ENCODE peak calls at places on chromosomes 13 and 19, in ten cellular contexts. Z is neural progenitor cell, N is Karpas-422, B is heart left ventricle, U is ovary, D is GM23338, Y is psoas muscle, F is mesendoderm, E is upper lobe of right lung, R is adrenal gland. M is an unnamed sample.

GRCh38 chr13:24692541-24692940 is 12.3 kb downstream of the ATP12A start:
- DNase-seq in Z (no peak), N (no peak), B (no peak), U (no peak), D (no peak), Y (peak; percentile 15), F (peak; percentile 20), E (peak; percentile 22), R (no peak), M (no peak)

GRCh38 chr13:29901714-29902631 is 51.6 kb upstream of the UBL3 start:
- DNase-seq in Z (no peak), N (no peak), B (peak; percentile 14), U (no peak), D (no peak), Y (peak; percentile 58), F (peak; percentile 52), E (no peak), R (peak; percentile 18), M (no peak)

GRCh38 chr13:80339578-80339840 is 1.4 kb downstream of the SPRY2 start:
- DNase-seq in Z (peak; percentile 65), N (no peak), B (no peak), U (no peak), D (peak; percentile 56), Y (no peak), F (peak; percentile 66), E (no peak), R (no peak), M (no peak)

GRCh38 chr13:42354246-42355117 is 82.5 kb downstream of the AKAP11 start:
- DNase-seq in Z (peak; percentile 52), N (peak; percentile 84), B (no peak), U (no peak), D (peak; percentile 19), Y (no peak), F (peak; percentile 37), E (no peak), R (no peak), M (no peak)

GRCh38 chr13:69755101-69755500 is 352.5 kb upstream of the ATXN8OS start:
- DNase-seq in Z (no peak), N (no peak), B (no peak), U (no peak), D (no peak), Y (no peak), F (no peak), E (no peak), R (no peak), M (no peak)

GRCh38 chr19:29320076-29320475 is 107.1 kb upstream of the UQCRFS1 start:
- DNase-seq in Z (no peak), N (peak; percentile 65), B (no peak), U (no peak), D (no peak), Y (no peak), F (no peak), E (no peak), R (no peak), M (no peak)

GRCh38 chr13:48585456-48585840 is 52.6 kb upstream of the RCBTB2 start:
- DNase-seq in Z (peak; percentile 68), N (no peak), B (peak; percentile 28), U (no peak), D (peak; percentile 13), Y (no peak), F (no peak), E (no peak), R (peak; percentile 34), M (peak; percentile 58)

GRCh38 chr13:76556632-76557031 is 329.6 kb downstream of the KCTD12 start:
- DNase-seq in Z (no peak), N (no peak), B (no peak), U (no peak), D (no peak), Y (no peak), F (no peak), E (no peak), R (no peak), M (no peak)

GRCh38 chr13:75685239-75685697 is 49.1 kb downstream of the LMO7 start:
- DNase-seq in Z (peak; percentile 49), N (no peak), B (no peak), U (no peak), D (peak; percentile 57), Y (no peak), F (peak; percentile 84), E (no peak), R (no peak), M (no peak)

GRCh38 chr19:3284759-3285646 is 60.5 kb downstream of the CELF5 start:
- DNase-seq in Z (peak; percentile 97), N (peak; percentile 69), B (no peak), U (peak; percentile 99), D (peak; percentile 99), Y (peak; percentile 62), F (peak; percentile 96), E (peak; percentile 91), R (peak; percentile 59), M (peak; percentile 98)

DNA sequence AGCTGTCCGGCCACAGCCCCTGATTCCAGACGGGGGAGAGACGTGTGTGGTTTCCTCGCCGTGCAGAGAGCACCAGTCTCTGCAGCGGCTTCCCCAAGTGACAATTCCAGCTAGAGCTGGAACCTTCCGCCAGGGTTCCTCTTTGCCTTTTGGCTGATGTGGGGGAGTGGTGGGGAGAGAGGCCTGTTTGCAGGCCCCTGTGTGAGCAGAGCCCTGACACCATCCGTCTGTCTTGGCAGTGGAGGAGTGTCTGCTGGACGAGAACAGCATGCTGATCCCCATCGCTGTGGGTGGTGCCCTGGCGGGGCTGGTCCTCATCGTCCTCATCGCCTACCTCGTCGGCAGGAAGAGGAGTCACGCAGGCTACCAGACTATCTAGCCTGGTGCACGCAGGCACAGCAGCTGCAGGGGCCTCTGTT is 25.0 kb downstream of the LAMP1 start:
- DNase-seq in Z (no peak), N (no peak), B (no peak), U (no peak), D (no peak), Y (peak; percentile 49), F (no peak), E (no peak), R (no peak), M (no peak)
- H3K36me3 ChIP-seq in Z (no peaks in the 10 kb centered on the region), N (peaks cover 7% of the 10 kb centered on the region), B (peaks cover 63% of the 10 kb centered on the region), U (no peaks in the 10 kb centered on the region), D (peaks cover 21% of the 10 kb centered on the region), Y (peaks cover 81% of the 10 kb centered on the region), F (peaks cover 6% of the 10 kb centered on the region), E (peaks cover 68% of the 10 kb centered on the region), R (peaks cover 70% of the 10 kb centered on the region), M (peaks cover 90% of the 10 kb centered on the region)

DNA sequence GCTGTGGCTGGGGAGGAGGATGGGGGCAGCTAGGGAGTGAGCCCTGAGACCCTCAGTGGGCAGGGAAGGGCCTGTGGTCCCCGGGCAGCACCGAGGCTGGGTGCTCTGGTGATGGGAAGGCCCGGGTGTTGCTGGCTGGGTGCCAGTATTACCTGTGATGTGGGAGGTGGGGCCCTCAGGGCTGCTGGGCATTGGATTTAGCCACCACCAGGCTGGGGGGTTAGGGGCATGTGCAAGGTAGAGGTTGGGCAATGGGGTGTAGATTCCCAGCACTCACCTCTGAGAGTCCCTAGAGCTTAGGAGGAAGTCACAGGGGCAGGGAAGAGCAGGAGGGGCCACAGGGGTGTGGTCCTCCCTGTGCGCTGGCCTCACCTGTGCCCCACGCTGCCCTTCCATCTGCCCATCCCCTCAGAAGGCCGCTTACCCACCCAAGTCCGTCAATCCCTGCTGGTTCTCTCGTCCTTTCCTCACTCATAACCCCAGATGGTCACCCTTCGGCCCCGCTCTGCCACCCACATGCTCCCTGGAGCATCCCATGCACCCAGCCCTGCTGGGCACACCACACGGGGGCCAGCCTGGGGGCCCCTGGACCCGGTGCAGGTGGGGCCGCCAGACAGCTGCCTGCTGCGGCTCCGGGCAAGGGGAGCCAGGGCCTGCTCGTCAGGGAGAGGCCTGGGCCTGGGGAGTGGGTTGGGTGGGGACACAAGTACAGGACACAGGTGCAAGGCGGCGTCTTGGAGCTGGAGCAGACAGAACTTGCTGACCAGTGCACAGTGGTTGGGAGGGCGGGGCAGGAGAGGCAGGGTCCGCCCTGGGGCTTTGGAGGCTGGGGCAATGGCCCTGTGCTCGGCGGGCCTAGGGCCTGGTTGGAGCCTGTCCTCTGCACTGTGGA is 12.5 kb downstream of the EPN1 start:
- DNase-seq in Z (no peak), N (no peak), B (no peak), U (no peak), D (no peak), Y (peak; percentile 42), F (no peak), E (peak; percentile 57), R (no peak), M (no peak)
- H3K36me3 ChIP-seq in Z (no peaks in the 10 kb centered on the region), N (peaks cover 21% of the 10 kb centered on the region), B (peaks cover 83% of the 10 kb centered on the region), U (no peaks in the 10 kb centered on the region), D (peaks cover 4% of the 10 kb centered on the region), Y (peaks cover 82% of the 10 kb centered on the region), F (no peaks in the 10 kb centered on the region), E (peaks cover 82% of the 10 kb centered on the region), R (peaks cover 75% of the 10 kb centered on the region), M (peaks cover 99% of the 10 kb centered on the region)

DNA sequence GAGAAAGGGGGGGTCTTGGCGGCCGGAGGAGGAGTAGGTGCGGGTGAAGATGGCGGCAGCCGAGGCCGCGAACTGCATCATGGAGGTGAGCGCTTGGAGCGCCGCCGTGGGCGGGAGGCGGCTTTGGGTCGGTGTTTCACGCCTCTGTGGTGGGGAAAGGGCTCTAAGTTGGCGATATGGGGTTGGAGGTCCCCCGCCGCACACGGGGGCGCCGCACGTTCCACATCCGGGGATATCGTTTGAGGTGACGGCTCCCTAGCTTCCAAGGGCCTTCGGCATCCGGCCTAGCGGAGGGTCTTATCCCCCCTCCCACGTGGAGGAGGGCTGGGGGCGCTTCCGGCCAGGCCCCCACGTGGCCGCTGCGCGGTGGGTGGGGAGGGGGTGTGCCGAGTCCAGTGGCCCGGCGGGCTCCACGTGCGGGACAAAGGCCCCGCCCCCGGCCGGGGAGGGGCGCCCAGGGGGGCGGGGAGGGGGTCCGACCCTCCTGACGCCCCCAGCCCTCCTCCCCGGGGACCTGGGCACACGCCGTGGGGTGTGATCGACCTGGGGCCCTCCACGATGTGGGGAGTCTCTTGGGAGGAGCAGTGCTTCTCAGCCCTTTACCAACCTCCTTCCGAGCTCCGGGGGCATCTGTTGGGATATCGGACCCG is at the start of gene PRMT1:
- DNase-seq in Z (no peak), N (peak; percentile 92), B (no peak), U (peak; percentile 70), D (peak; percentile 67), Y (peak; percentile 80), F (peak; percentile 87), E (peak; percentile 79), R (peak; percentile 41), M (no peak)
- H3K36me3 ChIP-seq in Z (peaks cover 5% of the 10 kb centered on the region), N (peaks cover 13% of the 10 kb centered on the region), B (peaks cover 10% of the 10 kb centered on the region), U (no peaks in the 10 kb centered on the region), D (peaks cover 20% of the 10 kb centered on the region), Y (peaks cover 21% of the 10 kb centered on the region), F (peaks cover 10% of the 10 kb centered on the region), E (peaks cover 14% of the 10 kb centered on the region), R (peaks cover 17% of the 10 kb centered on the region), M (peaks cover 16% of the 10 kb centered on the region)

GRCh38 chr19:49884109-49884508 is 6.6 kb downstream of the TBC1D17 start:
- DNase-seq in Z (no peak), N (no peak), B (no peak), U (no peak), D (no peak), Y (peak; percentile 54), F (no peak), E (no peak), R (no peak), M (no peak)

GRCh38 chr19:49882643-49883042 is 5.1 kb downstream of the TBC1D17 start:
- DNase-seq in Z (no peak), N (no peak), B (no peak), U (no peak), D (no peak), Y (no peak), F (no peak), E (no peak), R (peak; percentile 14), M (no peak)

GRCh38 chr19:49883094-49883493 is 5.6 kb downstream of the TBC1D17 start:
- DNase-seq in Z (no peak), N (no peak), B (no peak), U (no peak), D (no peak), Y (no peak), F (no peak), E (no peak), R (no peak), M (no peak)

GRCh38 chr19:49887037-49887652 is 9.5 kb downstream of the IL4I1 start:
- DNase-seq in Z (no peak), N (no peak), B (no peak), U (no peak), D (no peak), Y (no peak), F (no peak), E (no peak), R (no peak), M (no peak)

GRCh38 chr19:49884760-49885159 is 7.3 kb downstream of the TBC1D17 start:
- DNase-seq in Z (no peak), N (no peak), B (no peak), U (no peak), D (no peak), Y (no peak), F (no peak), E (no peak), R (no peak), M (no peak)
- H3K36me3 ChIP-seq in Z (peaks cover 4% of the 10 kb centered on the region), N (peaks cover 29% of the 10 kb centered on the region), B (peaks cover 84% of the 10 kb centered on the region), U (no peaks in the 10 kb centered on the region), D (peaks cover 30% of the 10 kb centered on the region), Y (peaks cover 93% of the 10 kb centered on the region), F (peaks cover 4% of the 10 kb centered on the region), E (peaks cover 61% of the 10 kb centered on the region), R (peaks cover 68% of the 10 kb centered on the region), M (peaks cover 90% of the 10 kb centered on the region)